ENCODE peak calls at places on chromosome 18, in seven cellular contexts. H is mesendoderm, L is fibroblast of lung, Y is Karpas-422, W is neuronal stem cell, N is HCT116, J is H9. Q is an unnamed sample.

GRCh38 chr18:48956378-48956777 is 5.6 kb upstream of the SMAD7 start:
- DNase-seq in H (no peak), L (peak; percentile 74), Y (no peak), W (no peak), N (no peak), J (no peak), Q (peak; percentile 71)

GRCh38 chr18:79218605-79219195 is 149.5 kb downstream of the ATP9B start:
- DNase-seq in H (no peak), L (no peak), Y (no peak), W (no peak), N (no peak), J (no peak), Q (no peak)

GRCh38 chr18:49241852-49242251 is 218.6 kb downstream of the DYM start:
- DNase-seq in H (no peak), L (peak; percentile 78), Y (no peak), W (no peak), N (no peak), J (no peak), Q (peak; percentile 62)

GRCh38 chr18:31369478-31369877 is 7.1 kb upstream of the DSG4 start:
- DNase-seq in H (no peak), L (no peak), Y (no peak), W (no peak), N (no peak), J (no peak), Q (no peak)

GRCh38 chr18:13710460-13710859 is 15.9 kb downstream of the FAM210A start:
- DNase-seq in H (no peak), L (peak; percentile 75), Y (no peak), W (no peak), N (peak; percentile 87), J (no peak), Q (peak; percentile 70)

GRCh38 chr18:54223568-54224241 is 764 bp downstream of the MBD2 start:
- DNase-seq in H (peak; percentile 45), L (peak; percentile 94), Y (peak; percentile 84), W (peak; percentile 15), N (peak; percentile 59), J (peak; percentile 32), Q (peak; percentile 91)

GRCh38 chr18:1510542-1511179 is 606.0 kb downstream of the ADCYAP1 start:
- DNase-seq in H (no peak), L (no peak), Y (no peak), W (no peak), N (no peak), J (no peak), Q (no peak)

GRCh38 chr18:13227910-13228309 is 9.3 kb downstream of the LDLRAD4 start:
- DNase-seq in H (no peak), L (no peak), Y (no peak), W (no peak), N (no peak), J (no peak), Q (no peak)

GRCh38 chr18:79590191-79591039 is 89.2 kb upstream of the CTDP1 start:
- DNase-seq in H (no peak), L (no peak), Y (no peak), W (no peak), N (no peak), J (no peak), Q (no peak)

GRCh38 chr18:65725421-65726050 is 25.3 kb upstream of the CDH7 start:
- DNase-seq in H (peak; percentile 71), L (no peak), Y (no peak), W (peak; percentile 17), N (no peak), J (peak; percentile 75), Q (no peak)

GRCh38 chr18:24964213-24964612 is 387.8 kb downstream of the ZNF521 start:
- DNase-seq in H (peak; percentile 73), L (no peak), Y (peak; percentile 69), W (no peak), N (no peak), J (peak; percentile 74), Q (no peak)

GRCh38 chr18:62426191-62426488 is 96.7 kb upstream of the ZCCHC2 start:
- DNase-seq in H (no peak), L (no peak), Y (no peak), W (no peak), N (no peak), J (no peak), Q (no peak)

GRCh38 chr18:805008-805754 is 6.9 kb downstream of the YES1 start:
- DNase-seq in H (no peak), L (no peak), Y (no peak), W (no peak), N (no peak), J (no peak), Q (no peak)

GRCh38 chr18:13621886-13622619 is 104.3 kb downstream of the FAM210A start:
- DNase-seq in H (no peak), L (no peak), Y (no peak), W (no peak), N (no peak), J (no peak), Q (no peak)

GRCh38 chr18:8468911-8469310 is 140.3 kb upstream of the RAB12 start:
- DNase-seq in H (no peak), L (peak; percentile 56), Y (no peak), W (no peak), N (no peak), J (no peak), Q (peak; percentile 41)

GRCh38 chr18:62413189-62413588 is 88.1 kb downstream of the TNFRSF11A start:
- DNase-seq in H (no peak), L (no peak), Y (no peak), W (no peak), N (no peak), J (no peak), Q (no peak)

GRCh38 chr18:31206064-31206463 is 43.4 kb upstream of the DSC1 start:
- DNase-seq in H (no peak), L (no peak), Y (peak; percentile 57), W (no peak), N (no peak), J (no peak), Q (no peak)

GRCh38 chr18:79964330-79965118 is at the start of gene HSBP1L1:
- DNase-seq in H (peak; percentile 70), L (peak; percentile 37), Y (peak; percentile 84), W (peak; percentile 56), N (peak; percentile 48), J (peak; percentile 75), Q (no peak)

GRCh38 chr18:75638223-75638596 is 210.7 kb upstream of the SMIM21 start:
- DNase-seq in H (peak; percentile 29), L (peak; percentile 86), Y (no peak), W (no peak), N (no peak), J (no peak), Q (peak; percentile 84)
- H3K9ac ChIP-seq in H (no peak overlapping the region), L (no peak overlapping the region), Y (no peak overlapping the region), W (no peak overlapping the region), N (no peak overlapping the region), J (no peak overlapping the region), Q (peak overlapping the region; percentile 82)

GRCh38 chr18:23640023-23640422 is 22.7 kb downstream of the ANKRD29 start:
- DNase-seq in H (no peak), L (no peak), Y (no peak), W (no peak), N (no peak), J (no peak), Q (no peak)
- H3K4me2 ChIP-seq in H (no peak overlapping the region), L (no peak overlapping the region), Y (no peak overlapping the region), W (no peak overlapping the region), N (no peak overlapping the region), J (no peak overlapping the region), Q (no peak overlapping the region)

DNA sequence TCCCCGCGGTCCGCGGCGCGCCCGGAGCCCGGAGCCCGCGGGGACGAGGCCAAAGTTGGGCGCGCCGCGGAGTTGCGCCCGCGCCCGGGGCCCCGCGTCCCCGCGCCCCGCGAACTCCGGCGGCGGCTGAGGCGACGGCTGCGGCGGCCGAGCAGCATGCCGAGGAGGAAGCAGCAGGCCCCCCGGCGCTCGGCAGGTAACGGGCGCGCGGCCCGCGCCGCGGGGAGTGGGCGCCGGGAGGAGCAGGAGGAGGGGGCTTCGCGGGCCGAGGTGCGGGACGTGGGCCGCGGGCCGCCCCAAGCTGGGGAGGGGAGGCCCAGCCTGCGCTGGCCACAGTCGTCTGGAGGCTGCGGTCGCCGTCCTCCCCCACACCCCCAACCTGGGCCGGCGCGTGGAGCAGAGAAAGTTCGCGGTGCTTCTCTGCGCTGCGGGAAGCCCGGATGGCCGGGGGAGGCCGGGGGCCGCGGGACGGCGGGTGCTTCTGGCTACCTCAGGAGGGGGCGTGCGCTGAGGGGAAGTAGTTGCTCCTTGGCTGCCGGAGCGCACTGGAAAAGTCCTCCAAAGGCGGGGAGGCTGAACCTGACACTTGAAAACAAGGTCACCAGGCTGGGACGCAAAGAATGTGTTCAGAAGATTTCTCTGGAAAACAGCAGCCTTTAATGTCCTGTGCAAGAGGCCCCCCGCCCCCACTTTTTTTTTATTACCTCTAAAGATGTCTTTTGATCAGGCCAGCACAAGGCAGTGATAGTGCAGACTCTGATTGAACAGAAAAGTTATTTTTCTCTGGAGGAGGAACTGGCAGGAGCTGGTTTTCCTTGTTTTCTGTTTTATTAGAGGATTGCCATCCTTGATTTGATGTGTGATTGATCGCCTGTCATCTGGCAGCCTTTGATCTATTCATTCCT is 1.4 kb downstream of the TSHZ1 start:
- DNase-seq in H (peak; percentile 65), L (peak; percentile 54), Y (peak; percentile 56), W (peak; percentile 23), N (no peak), J (peak; percentile 69), Q (no peak)
- H3K4me1 ChIP-seq in H (peaks cover 3% of the 10 kb centered on the region), L (peaks cover 10% of the 10 kb centered on the region), Y (peaks cover 29% of the 10 kb centered on the region), W (peaks cover 9% of the 10 kb centered on the region), N (peaks cover 19% of the 10 kb centered on the region), J (no peaks in the 10 kb centered on the region), Q (peaks cover 25% of the 10 kb centered on the region)

DNA sequence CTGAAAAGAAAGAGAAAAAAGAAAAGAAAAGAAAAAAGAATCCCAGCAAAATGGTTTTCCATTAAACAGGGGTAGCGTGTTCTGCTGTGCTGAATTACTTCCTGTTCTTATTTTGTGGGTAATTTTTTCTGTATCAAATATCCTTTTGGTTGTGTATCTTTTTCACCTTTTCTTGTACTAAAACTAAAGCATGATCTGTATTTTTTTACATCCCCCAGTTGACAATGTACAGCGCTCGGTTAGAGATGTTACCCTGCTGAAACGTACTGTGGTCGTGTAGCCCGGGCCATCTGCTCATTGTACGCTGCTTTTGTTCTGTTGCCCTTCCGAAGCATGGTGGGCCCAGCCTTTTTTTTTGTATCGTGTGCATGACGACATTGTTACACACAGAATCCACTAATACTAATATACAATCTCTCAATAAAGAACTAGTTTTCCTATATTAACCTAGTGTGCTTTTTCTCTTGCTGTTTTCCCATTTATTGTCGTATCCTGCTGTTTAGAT is 233.1 kb downstream of the HAUS1 start:
- DNase-seq in H (no peak), L (no peak), Y (no peak), W (no peak), N (no peak), J (no peak), Q (no peak)
- H3K9ac ChIP-seq in H (no peak overlapping the region), L (no peak overlapping the region), Y (peak overlapping the region; percentile 18), W (no peak overlapping the region), N (no peak overlapping the region), J (no peak overlapping the region), Q (no peak overlapping the region)

Q was measured in astrocyte.